ENCODE peak calls at places on chromosomes 1 and 21, in five cellular contexts. One of them, this sample, is unnamed. For H3K4me1, the result is how much of the 10 kb centered on the place peaks cover.

GRCh38 chr1:180941518-180942275 is 29.0 kb downstream of the KIAA1614 start:
- DNase-seq in testis: no peak
- DNase-seq in aorta: no peak
- DNase-seq in Caco-2: no peak
- DNase-seq in right atrium auricular region: no peak
- DNase-seq in this sample: no peak

GRCh38 chr1:175824079-175824478 is 80.7 kb upstream of the TNR start:
- DNase-seq in testis: peak
- DNase-seq in aorta: no peak
- DNase-seq in Caco-2: no peak
- DNase-seq in right atrium auricular region: no peak
- DNase-seq in this sample: no peak

GRCh38 chr1:71494163-71494562 is 413.3 kb upstream of the ZRANB2 start:
- DNase-seq in testis: no peak
- DNase-seq in aorta: no peak
- DNase-seq in Caco-2: no peak
- DNase-seq in right atrium auricular region: no peak
- DNase-seq in this sample: no peak

GRCh38 chr1:165381745-165382530 is 25.4 kb upstream of the LMX1A start:
- DNase-seq in testis: no peak
- DNase-seq in aorta: no peak
- DNase-seq in Caco-2: no peak
- DNase-seq in right atrium auricular region: no peak
- DNase-seq in this sample: no peak

GRCh38 chr1:40057310-40058030 is 16.9 kb downstream of the CAP1 start:
- DNase-seq in testis: peak
- DNase-seq in aorta: no peak
- DNase-seq in Caco-2: no peak
- DNase-seq in right atrium auricular region: no peak
- DNase-seq in this sample: no peak

GRCh38 chr1:162215902-162216301 is 146.4 kb downstream of the NOS1AP start:
- DNase-seq in testis: no peak
- DNase-seq in aorta: no peak
- DNase-seq in Caco-2: no peak
- DNase-seq in right atrium auricular region: no peak
- DNase-seq in this sample: no peak

GRCh38 chr1:47894718-47895393 is 102.3 kb downstream of the TRABD2B start:
- DNase-seq in testis: no peak
- DNase-seq in aorta: no peak
- DNase-seq in Caco-2: no peak
- DNase-seq in right atrium auricular region: peak
- DNase-seq in this sample: peak

GRCh38 chr1:41955461-41956159 is 36.9 kb upstream of the HIVEP3 start:
- DNase-seq in testis: no peak
- DNase-seq in aorta: no peak
- DNase-seq in Caco-2: no peak
- DNase-seq in right atrium auricular region: no peak
- DNase-seq in this sample: no peak

GRCh38 chr21:37383066-37383465 is 16.5 kb downstream of the DYRK1A start:
- DNase-seq in testis: no peak
- DNase-seq in aorta: no peak
- DNase-seq in Caco-2: no peak
- DNase-seq in right atrium auricular region: no peak
- DNase-seq in this sample: no peak

GRCh38 chr1:54926955-54927354 is 40.0 kb upstream of the DHCR24 start:
- DNase-seq in testis: no peak
- DNase-seq in aorta: no peak
- DNase-seq in Caco-2: no peak
- DNase-seq in right atrium auricular region: no peak
- DNase-seq in this sample: no peak

GRCh38 chr1:158248122-158248521 is 6.1 kb upstream of the CD1A start:
- DNase-seq in testis: no peak
- DNase-seq in aorta: no peak
- DNase-seq in Caco-2: no peak
- DNase-seq in right atrium auricular region: no peak
- DNase-seq in this sample: no peak

GRCh38 chr1:43386676-43387075 is 2.9 kb downstream of the MED8 start:
- DNase-seq in testis: no peak
- DNase-seq in aorta: no peak
- DNase-seq in Caco-2: no peak
- DNase-seq in right atrium auricular region: no peak
- DNase-seq in this sample: no peak

GRCh38 chr1:223748405-223748772 is 36.0 kb downstream of the CAPN2 start:
- DNase-seq in testis: no peak
- DNase-seq in aorta: no peak
- DNase-seq in Caco-2: no peak
- DNase-seq in right atrium auricular region: no peak
- DNase-seq in this sample: no peak

GRCh38 chr1:115771094-115771846 is 2.8 kb upstream of the CASQ2 start:
- DNase-seq in testis: peak
- DNase-seq in aorta: no peak
- DNase-seq in Caco-2: no peak
- DNase-seq in right atrium auricular region: no peak
- DNase-seq in this sample: no peak

GRCh38 chr1:70066711-70067110 is 138.7 kb downstream of the LRRC40 start:
- DNase-seq in testis: no peak
- DNase-seq in aorta: no peak
- DNase-seq in Caco-2: no peak
- DNase-seq in right atrium auricular region: no peak
- DNase-seq in this sample: no peak

GRCh38 chr1:229381234-229381633 is 38.4 kb upstream of the CCSAP start:
- DNase-seq in testis: no peak
- DNase-seq in aorta: no peak
- DNase-seq in Caco-2: no peak
- DNase-seq in right atrium auricular region: no peak
- DNase-seq in this sample: peak

GRCh38 chr1:10980841-10981727 is 31.4 kb upstream of the TARDBP start:
- DNase-seq in testis: no peak
- DNase-seq in aorta: no peak
- DNase-seq in Caco-2: no peak
- DNase-seq in right atrium auricular region: peak
- DNase-seq in this sample: no peak

GRCh38 chr1:62951441-62951840 is 167.5 kb downstream of the ATG4C start:
- DNase-seq in testis: no peak
- DNase-seq in aorta: no peak
- DNase-seq in Caco-2: no peak
- DNase-seq in right atrium auricular region: no peak
- DNase-seq in this sample: no peak

GRCh38 chr1:59057211-59057694 is 239.6 kb upstream of the FGGY start:
- DNase-seq in testis: peak
- DNase-seq in aorta: peak
- DNase-seq in Caco-2: peak
- DNase-seq in right atrium auricular region: peak
- DNase-seq in this sample: peak

GRCh38 chr1:89261926-89262540 is 10.6 kb downstream of the GBP5 start:
- DNase-seq in testis: peak
- DNase-seq in aorta: no peak
- DNase-seq in Caco-2: no peak
- DNase-seq in right atrium auricular region: no peak
- DNase-seq in this sample: no peak

GRCh38 chr1:196860323-196860884 is 27.4 kb upstream of the CFHR4 start:
- DNase-seq in testis: no peak
- DNase-seq in aorta: no peak
- DNase-seq in Caco-2: no peak
- DNase-seq in right atrium auricular region: no peak
- DNase-seq in this sample: no peak

GRCh38 chr1:51463561-51463960 is 55.5 kb downstream of the EPS15 start:
- DNase-seq in testis: no peak
- DNase-seq in aorta: no peak
- DNase-seq in Caco-2: peak
- DNase-seq in right atrium auricular region: no peak
- DNase-seq in this sample: no peak

GRCh38 chr1:54967372-54967771 is 13.1 kb upstream of the TMEM61 start:
- DNase-seq in testis: no peak
- DNase-seq in aorta: no peak
- DNase-seq in Caco-2: no peak
- DNase-seq in right atrium auricular region: no peak
- DNase-seq in this sample: no peak

GRCh38 chr1:34786521-34787325 is 5.7 kb downstream of the GJB3 start:
- DNase-seq in testis: peak
- DNase-seq in aorta: peak
- DNase-seq in Caco-2: peak
- DNase-seq in right atrium auricular region: peak
- DNase-seq in this sample: peak

GRCh38 chr1:150106331-150106730 is 38.8 kb downstream of the VPS45 start:
- DNase-seq in testis: no peak
- DNase-seq in aorta: no peak
- DNase-seq in Caco-2: no peak
- DNase-seq in right atrium auricular region: no peak
- DNase-seq in this sample: no peak

GRCh38 chr1:36442337-36442736 is 7.9 kb downstream of the OSCP1 start:
- DNase-seq in testis: no peak
- DNase-seq in aorta: no peak
- DNase-seq in Caco-2: no peak
- DNase-seq in right atrium auricular region: no peak
- DNase-seq in this sample: no peak

GRCh38 chr1:43879414-43879813 is 54.2 kb upstream of the ARTN start:
- DNase-seq in testis: no peak
- DNase-seq in aorta: no peak
- DNase-seq in Caco-2: no peak
- DNase-seq in right atrium auricular region: no peak
- DNase-seq in this sample: no peak

GRCh38 chr21:46024983-46025860 is 43.7 kb downstream of the COL6A1 start:
- DNase-seq in testis: no peak
- DNase-seq in aorta: no peak
- DNase-seq in Caco-2: peak
- DNase-seq in right atrium auricular region: no peak
- DNase-seq in this sample: no peak

GRCh38 chr1:2585318-2586092 is 1.1 kb upstream of the PRXL2B start:
- DNase-seq in testis: peak
- DNase-seq in aorta: peak
- DNase-seq in Caco-2: peak
- DNase-seq in right atrium auricular region: peak
- DNase-seq in this sample: peak

GRCh38 chr1:115069186-115069585 is 20.1 kb downstream of the TSPAN2 start:
- DNase-seq in testis: no peak
- DNase-seq in aorta: peak
- DNase-seq in Caco-2: no peak
- DNase-seq in right atrium auricular region: no peak
- DNase-seq in this sample: no peak

GRCh38 chr1:34684246-34684645 is 70.6 kb upstream of the GJB5 start:
- DNase-seq in testis: no peak
- DNase-seq in aorta: no peak
- DNase-seq in Caco-2: no peak
- DNase-seq in right atrium auricular region: peak
- DNase-seq in this sample: no peak

GRCh38 chr1:9275567-9276034 is 17.1 kb upstream of the SPSB1 start:
- DNase-seq in testis: peak
- DNase-seq in aorta: peak
- DNase-seq in Caco-2: no peak
- DNase-seq in right atrium auricular region: no peak
- DNase-seq in this sample: no peak
- H3K4me3 ChIP-seq in testis: no peak
- H3K4me3 ChIP-seq in aorta: no peak
- H3K4me3 ChIP-seq in Caco-2: no peak
- H3K4me3 ChIP-seq in right atrium auricular region: no peak
- H3K4me3 ChIP-seq in this sample: no peak

DNA sequence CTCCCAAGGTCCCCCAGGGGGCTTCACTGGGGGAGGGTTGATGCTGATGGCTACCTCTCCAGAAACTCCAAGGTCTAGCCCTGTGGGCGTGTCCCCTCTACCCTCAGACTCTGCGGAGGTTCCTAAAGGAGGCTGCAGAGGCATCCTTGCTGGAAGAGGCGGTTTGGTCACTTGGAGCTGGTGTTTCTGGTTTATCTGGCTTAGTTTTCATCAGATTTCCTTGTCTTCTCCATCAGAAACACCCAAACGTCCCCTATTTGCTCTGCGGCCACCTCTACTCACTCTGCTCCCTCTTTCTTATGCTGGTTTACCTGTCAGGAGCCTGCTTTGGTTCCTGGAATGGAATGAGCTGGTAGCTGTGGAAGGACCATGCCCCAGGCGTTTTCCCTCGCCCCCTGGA is 2.5 kb downstream of the PKP1 start:
- DNase-seq in testis: no peak
- DNase-seq in aorta: peak
- DNase-seq in Caco-2: no peak
- DNase-seq in right atrium auricular region: no peak
- DNase-seq in this sample: no peak
- H3K4me1 ChIP-seq in testis: under half
- H3K4me1 ChIP-seq in aorta: under half
- H3K4me1 ChIP-seq in Caco-2: under half
- H3K4me1 ChIP-seq in right atrium auricular region: under half
- H3K4me1 ChIP-seq in this sample: under half

GRCh38 chr1:13583964-13584791 is 546 bp downstream of the PDPN start:
- DNase-seq in testis: peak
- DNase-seq in aorta: peak
- DNase-seq in Caco-2: no peak
- DNase-seq in right atrium auricular region: no peak
- DNase-seq in this sample: no peak

GRCh38 chr1:13585996-13586395 is 2.4 kb downstream of the PDPN start:
- DNase-seq in testis: no peak
- DNase-seq in aorta: peak
- DNase-seq in Caco-2: no peak
- DNase-seq in right atrium auricular region: no peak
- DNase-seq in this sample: no peak

GRCh38 chr1:13584876-13585598 is 1.4 kb downstream of the PDPN start:
- DNase-seq in testis: no peak
- DNase-seq in aorta: peak
- DNase-seq in Caco-2: no peak
- DNase-seq in right atrium auricular region: no peak
- DNase-seq in this sample: no peak

GRCh38 chr1:13587256-13588030 is 3.8 kb downstream of the PDPN start:
- DNase-seq in testis: no peak
- DNase-seq in aorta: no peak
- DNase-seq in Caco-2: no peak
- DNase-seq in right atrium auricular region: no peak
- DNase-seq in this sample: no peak

GRCh38 chr1:13585599-13585965 is 1.9 kb downstream of the PDPN start:
- DNase-seq in testis: no peak
- DNase-seq in aorta: peak
- DNase-seq in Caco-2: no peak
- DNase-seq in right atrium auricular region: no peak
- DNase-seq in this sample: no peak
- H3K4me3 ChIP-seq in testis: no peak
- H3K4me3 ChIP-seq in aorta: no peak
- H3K4me3 ChIP-seq in Caco-2: no peak
- H3K4me3 ChIP-seq in right atrium auricular region: peak
- H3K4me3 ChIP-seq in this sample: no peak

GRCh38 chr1:234473123-234473522 is 5.9 kb downstream of the TARBP1 start:
- DNase-seq in testis: no peak
- DNase-seq in aorta: no peak
- DNase-seq in Caco-2: no peak
- DNase-seq in right atrium auricular region: no peak
- DNase-seq in this sample: no peak
- H3K4me1 ChIP-seq in testis: under half
- H3K4me1 ChIP-seq in aorta: under half
- H3K4me1 ChIP-seq in Caco-2: under half
- H3K4me1 ChIP-seq in right atrium auricular region: under half
- H3K4me1 ChIP-seq in this sample: under half